ENCODE peak calls at places on chromosomes 12 and 14, in six cellular contexts. M, U, K, N, Y and S are unnamed samples.

GRCh38 chr14:87529081-87529480 is 463.9 kb downstream of the GALC start:
- DNase-seq in Y (no peak), U (no peak), M (no peak), N (no peak), K (no peak), S (no peak)

GRCh38 chr12:112965643-112966042 is 12.7 kb upstream of the OAS2 start:
- DNase-seq in U (no peak), Y (no peak), N (no peak), M (no peak), K (no peak), S (no peak)

GRCh38 chr14:94165744-94166143 is 8.4 kb upstream of the PPP4R4 start:
- DNase-seq in U (no peak), M (no peak), N (no peak), K (no peak), Y (peak; percentile 45), S (no peak)

GRCh38 chr14:96979611-96980074 is 182.5 kb downstream of the VRK1 start:
- DNase-seq in K (no peak), Y (no peak), N (no peak), M (no peak), U (no peak), S (no peak)

GRCh38 chr12:31849090-31849687 is 110.0 kb upstream of the RESF1 start:
- DNase-seq in N (no peak), M (no peak), U (no peak), K (no peak), Y (no peak), S (no peak)

GRCh38 chr12:54214553-54215374 is 26.0 kb upstream of the SMUG1 start:
- DNase-seq in Y (peak; percentile 96), N (peak; percentile 98), U (peak; percentile 81), M (peak; percentile 60), K (peak; percentile 69), S (peak; percentile 88)

GRCh38 chr14:66539034-66539433 is 31.1 kb downstream of the GPHN start:
- DNase-seq in U (no peak), K (no peak), M (no peak), Y (no peak), N (no peak), S (no peak)

GRCh38 chr14:73610692-73611091 is 1.6 kb upstream of the ACOT6 start:
- DNase-seq in M (no peak), U (no peak), Y (no peak), N (no peak), K (no peak), S (no peak)

GRCh38 chr12:43551971-43552559 is at the start of gene ADAMTS20:
- DNase-seq in U (peak; percentile 73), M (no peak), N (peak; percentile 74), Y (peak; percentile 84), K (no peak), S (no peak)

GRCh38 chr12:25131270-25131669 is 63.7 kb downstream of the DNAI7 start:
- DNase-seq in N (no peak), M (no peak), Y (no peak), K (no peak), U (no peak), S (no peak)
- TF ChIP-seq CTCF in N (no peak), M (no peak), Y (no peak), K (no peak), U (no peak), S (no peak)

GRCh38 chr14:80364274-80364673 is 153.0 kb upstream of the DIO2 start:
- DNase-seq in M (no peak), U (no peak), K (no peak), Y (no peak), N (no peak), S (no peak)
- TF ChIP-seq CTCF in M (peak; percentile 19), U (peak; percentile 41), K (peak; percentile 24), Y (peak; percentile 37), N (peak; percentile 16), S (no peak)

DNA sequence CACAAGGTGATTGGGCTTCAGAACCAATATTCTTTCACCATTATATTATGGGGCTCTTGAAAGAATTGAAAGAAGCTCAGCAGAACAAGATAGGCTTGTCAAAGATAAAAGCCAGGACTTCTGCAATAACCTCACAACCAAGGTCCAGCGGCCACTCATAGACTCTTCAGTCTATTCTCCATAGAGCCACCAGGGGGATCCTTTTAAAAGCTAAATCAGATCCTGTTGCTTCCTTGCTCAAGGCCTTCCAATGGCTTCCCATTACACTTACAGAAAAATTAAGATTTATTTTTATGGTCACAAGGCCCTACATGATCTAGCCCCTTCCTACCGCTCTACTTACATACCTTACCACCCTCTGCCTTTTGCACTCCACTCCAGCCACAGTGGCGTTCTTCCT is 169.6 kb downstream of the C12orf42 start:
- DNase-seq in M (no peak), U (no peak), N (no peak), Y (peak; percentile 14), K (no peak), S (no peak)
- TF ChIP-seq CTCF in M (no peak), U (peak; percentile 59), N (peak; percentile 60), Y (peak; percentile 47), K (no peak), S (no peak)

GRCh38 chr14:28701733-28702132 is 64.9 kb upstream of the FOXG1 start:
- DNase-seq in Y (no peak), M (no peak), N (no peak), K (no peak), U (no peak), S (no peak)

GRCh38 chr14:28707814-28708213 is 58.8 kb upstream of the FOXG1 start:
- DNase-seq in M (no peak), N (no peak), U (no peak), K (no peak), Y (no peak), S (no peak)

GRCh38 chr14:28704153-28704552 is 62.4 kb upstream of the FOXG1 start:
- DNase-seq in N (no peak), U (no peak), M (no peak), K (no peak), Y (no peak), S (no peak)

DNA sequence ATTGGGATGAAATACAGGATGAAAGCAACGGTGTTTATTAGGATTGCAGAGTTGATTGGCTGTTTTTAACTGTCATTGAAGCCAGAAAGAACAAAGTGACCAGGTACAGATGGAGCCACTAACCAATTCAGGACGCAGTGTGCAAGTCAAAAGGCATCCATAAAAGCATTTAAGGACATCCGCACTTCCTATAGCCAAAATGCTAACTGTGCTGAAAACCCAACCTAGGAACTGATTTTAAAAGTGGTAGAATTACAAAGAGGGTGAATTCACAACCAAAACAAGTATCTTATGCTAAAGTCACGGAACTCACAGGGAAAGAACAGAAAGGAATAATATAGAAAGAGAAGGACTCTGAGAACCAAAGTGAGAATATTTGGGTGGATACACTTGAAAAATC is 63.1 kb upstream of the FOXG1 start:
- DNase-seq in U (no peak), K (no peak), Y (no peak), N (no peak), M (no peak), S (no peak)
- TF ChIP-seq CTCF in U (no peak), K (no peak), Y (no peak), N (no peak), M (no peak), S (no peak)

GRCh38 chr14:76956253-76957090 is 72.0 kb downstream of the IRF2BPL start:
- DNase-seq in M (peak; percentile 59), U (peak; percentile 76), N (peak; percentile 81), Y (peak; percentile 94), K (peak; percentile 83), S (peak; percentile 86)
- TF ChIP-seq CTCF in M (no peak), U (no peak), N (no peak), Y (no peak), K (peak; percentile 43), S (no peak)

GRCh38 chr12:107448198-107448597 is 237.4 kb upstream of the PWP1 start:
- DNase-seq in K (no peak), U (no peak), N (peak; percentile 72), Y (peak; percentile 59), M (no peak), S (no peak)
- TF ChIP-seq CTCF in K (no peak), U (peak; percentile 51), N (peak; percentile 54), Y (peak; percentile 60), M (peak; percentile 58), S (no peak)

GRCh38 chr12:98745578-98746391 is 100.7 kb downstream of the APAF1 start:
- DNase-seq in N (peak; percentile 43), Y (no peak), M (no peak), U (no peak), K (no peak), S (no peak)

GRCh38 chr12:98744692-98745091 is 99.6 kb downstream of the APAF1 start:
- DNase-seq in Y (no peak), N (no peak), K (no peak), U (no peak), M (no peak), S (no peak)

GRCh38 chr12:98741229-98741614 is 96.1 kb downstream of the APAF1 start:
- DNase-seq in Y (no peak), K (no peak), N (no peak), M (no peak), U (no peak), S (no peak)

GRCh38 chr12:98741615-98742265 is 96.7 kb downstream of the APAF1 start:
- DNase-seq in N (no peak), Y (no peak), U (no peak), K (no peak), M (no peak), S (no peak)

DNA sequence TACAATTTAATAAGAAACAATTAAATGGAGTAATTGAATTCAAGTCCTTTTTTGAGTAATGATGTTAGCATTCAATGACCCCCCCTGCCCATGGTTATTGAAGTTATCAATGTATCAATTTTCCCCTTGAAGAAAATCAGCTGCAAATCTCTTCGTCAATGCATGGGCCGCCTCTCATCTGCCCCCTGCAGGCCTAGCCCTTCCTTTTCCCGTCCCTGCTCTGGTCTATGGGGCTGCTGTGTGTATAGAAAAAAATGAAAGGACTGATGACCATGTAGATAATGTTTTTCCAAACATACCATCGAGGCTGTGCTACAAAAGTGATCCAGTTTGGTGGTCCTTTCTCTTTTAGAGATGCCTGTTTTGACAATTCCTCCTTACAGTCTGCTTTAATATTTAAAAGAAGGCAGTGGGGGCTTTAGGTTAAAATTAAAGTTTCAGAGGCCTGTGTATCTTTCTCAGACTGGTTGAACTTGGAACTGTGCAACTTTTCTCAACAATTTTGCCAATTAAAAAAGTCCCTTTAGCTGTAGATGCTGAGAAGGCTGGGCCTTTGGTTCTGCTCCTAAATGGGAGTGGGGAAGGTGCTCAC is 98.4 kb downstream of the APAF1 start:
- DNase-seq in Y (peak; percentile 54), K (no peak), N (peak; percentile 69), U (no peak), M (no peak), S (no peak)
- TF ChIP-seq CTCF in Y (peak; percentile 73), K (peak; percentile 77), N (peak; percentile 48), U (peak; percentile 73), M (no peak), S (peak; percentile 44)

GRCh38 chr12:94261781-94262180 is 113.4 kb downstream of the PLXNC1 start:
- DNase-seq in N (no peak), Y (no peak), M (no peak), U (no peak), K (no peak), S (no peak)
- TF ChIP-seq CTCF in N (no peak), Y (no peak), M (no peak), U (no peak), K (no peak), S (no peak)